ENCODE peak calls at places on chromosomes 16 and 17, in four cellular contexts. Q is HEK293T, F is HepG2, Y is GM12878. T is an unnamed sample.

GRCh38 chr17:11296994-11297393 is 56.0 kb downstream of the SHISA6 start:
- DNase-seq in F (peak; percentile 10), Y (no peak), Q (no peak), T (no peak)

GRCh38 chr17:8755590-8756255 is 2.6 kb downstream of the SPDYE4 start:
- DNase-seq in Q (no peak), Y (no peak), F (no peak), T (no peak)

GRCh38 chr16:50500171-50500874 is 47.9 kb upstream of the NKD1 start:
- DNase-seq in F (no peak), Q (no peak), Y (no peak), T (no peak)

GRCh38 chr17:41421116-41421515 is 3.3 kb downstream of the KRT37 start:
- DNase-seq in Q (no peak), Y (no peak), F (peak; percentile 40), T (no peak)

GRCh38 chr16:73017321-73017720 is 30.6 kb downstream of the ZFHX3 start:
- DNase-seq in F (no peak), Q (no peak), Y (no peak), T (no peak)

GRCh38 chr16:64397945-64398508 is 723.8 kb downstream of the CDH11 start:
- DNase-seq in Y (no peak), F (no peak), Q (no peak), T (no peak)

GRCh38 chr17:28570716-28571254 is 539 bp downstream of the PIGS start:
- DNase-seq in F (peak; percentile 47), Y (no peak), Q (peak; percentile 35), T (no peak)

GRCh38 chr17:36135465-36135864 is 31.8 kb downstream of the CCL4 start:
- DNase-seq in Y (no peak), F (no peak), Q (no peak), T (no peak)

GRCh38 chr16:66728117-66728787 is 23.2 kb downstream of the DYNC1LI2 start:
- DNase-seq in Y (no peak), F (peak; percentile 60), Q (peak; percentile 70), T (no peak)

GRCh38 chr16:31491778-31492418 is 9.0 kb downstream of the SLC5A2 start:
- DNase-seq in Y (no peak), F (no peak), Q (no peak), T (no peak)

GRCh38 chr17:15649861-15650391 is 30.4 kb upstream of the FBXW10B start:
- DNase-seq in Y (no peak), Q (peak; percentile 1), F (no peak), T (no peak)

GRCh38 chr17:7419833-7420610 is at the start of gene SPEM1:
- DNase-seq in F (no peak), Y (no peak), Q (no peak), T (no peak)

GRCh38 chr17:17043668-17044226 is 1.5 kb downstream of the MPRIP start:
- DNase-seq in F (no peak), Y (no peak), Q (no peak), T (no peak)

GRCh38 chr16:68492151-68492500 is 43.8 kb upstream of the SMPD3 start:
- DNase-seq in Y (no peak), Q (no peak), F (no peak), T (no peak)
- TF ChIP-seq SUZ12 in Y (no peak), Q (no peak), F (no peak), T (no peak)

GRCh38 chr17:45019177-45019711 is 32.2 kb downstream of the DCAKD start:
- DNase-seq in Y (no peak), F (no peak), Q (peak; percentile 68), T (no peak)
- TF ChIP-seq SUZ12 in Y (no peak), F (no peak), Q (no peak), T (no peak)

DNA sequence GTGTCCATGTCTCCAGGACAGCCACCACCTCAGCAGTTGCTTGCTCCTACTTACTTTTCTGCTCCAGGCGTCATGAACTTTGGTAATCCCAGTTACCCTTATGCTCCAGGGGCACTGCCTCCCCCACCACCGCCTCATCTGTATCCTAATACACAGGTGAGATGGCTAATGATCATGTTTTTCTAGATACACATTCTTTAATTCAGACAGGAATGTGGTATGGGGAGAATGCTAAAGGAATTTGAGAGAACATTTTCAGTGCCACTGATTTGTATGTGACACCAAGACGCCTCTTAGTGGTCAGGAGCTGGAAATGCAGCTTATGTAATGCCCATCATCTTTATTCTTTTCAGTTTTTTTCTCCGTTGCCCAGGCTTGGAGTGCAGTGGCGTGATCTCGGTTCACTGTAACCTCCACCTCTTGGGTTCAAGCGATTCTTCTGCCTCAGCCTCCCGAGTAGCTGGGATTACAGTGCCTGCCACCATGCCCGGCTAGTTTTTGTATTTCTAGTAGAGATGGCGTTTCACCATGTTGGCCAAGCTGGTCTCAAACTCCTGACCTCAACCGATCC is 8.9 kb upstream of the RAPGEFL1 start:
- DNase-seq in Q (peak; percentile 46), F (peak; percentile 77), Y (peak; percentile 15), T (peak; percentile 28)
- TF ChIP-seq SUZ12 in Q (no peak), F (no peak), Y (no peak), T (no peak)

DNA sequence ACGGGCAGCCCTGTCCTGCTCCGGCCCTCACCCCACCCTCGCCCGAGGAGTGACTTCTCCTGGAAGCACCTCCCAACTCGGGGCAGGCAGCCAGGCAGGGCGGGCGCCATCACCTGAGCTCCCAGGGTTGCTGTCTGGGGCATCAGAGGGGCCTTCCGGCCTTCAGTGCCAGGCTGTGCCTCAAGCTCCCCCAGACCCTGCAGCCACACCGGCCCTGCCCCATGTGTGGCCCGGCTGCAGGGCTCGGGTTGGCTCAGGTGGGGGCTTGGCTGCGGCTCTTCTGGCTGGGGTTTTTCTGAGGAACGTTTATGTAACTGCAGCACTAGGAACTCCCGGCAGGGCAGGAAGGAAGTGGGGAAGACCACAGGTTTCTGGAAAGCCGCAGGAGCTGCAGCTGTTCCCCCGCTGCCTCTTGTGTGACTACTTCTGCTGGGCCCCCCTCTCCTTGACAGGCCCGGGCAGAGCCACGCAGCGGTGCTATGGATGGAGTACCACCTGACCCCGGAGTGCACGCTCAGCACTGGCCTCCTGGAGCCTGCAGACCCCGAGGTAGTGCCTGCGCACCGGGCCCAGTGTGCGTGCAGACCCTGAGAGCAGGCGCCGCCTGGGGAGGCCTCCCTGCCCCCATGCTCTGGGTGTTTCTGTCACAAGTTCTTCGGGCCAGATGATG is 45.6 kb downstream of the PRMT7 start:
- DNase-seq in Y (peak; percentile 69), Q (no peak), F (no peak), T (no peak)
- TF ChIP-seq SUZ12 in Y (no peak), Q (no peak), F (no peak), T (no peak)

GRCh38 chr17:258045-258734 is 76.7 kb upstream of the DOC2B start:
- DNase-seq in Y (no peak), Q (no peak), F (no peak), T (no peak)
- TF ChIP-seq SUZ12 in Y (no peak), Q (no peak), F (no peak), T (no peak)